ENCODE peak calls at places on chromosomes 13 and 19, in ten cellular contexts. U is NCI-H2029 treated with DMSO at 0.1 percent for 48 hours; M is iPS-NIHi11; O is AG04449; Z is NCI-H2081; R is stimulated activated CD4-positive, alpha-beta T cell treated with anti-CD3 and anti-CD28 coated beads, Interleukin-4, amount 100 ng/mL, for 4 hours; V is tibial artery; X is progenitor cell of endocrine pancreas; S is stimulated activated naive CD4-positive, alpha-beta T cell treated with Interleukin-2 at 50 U/mL for 16 hours; L is CD8-positive, alpha-beta memory T cell. Q is an unnamed sample.

GRCh38 chr19:39951686-39952085 is 17.3 kb upstream of the FCGBP start:
- DNase-seq in U (no peak), M (no peak), O (no peak), Z (no peak), R (no peak), V (no peak), X (no peak), S (no peak), L (no peak), Q (no peak)

GRCh38 chr19:2962018-2962670 is 15.2 kb upstream of the TLE6 start:
- DNase-seq in U (peak; percentile 68), M (peak; percentile 80), O (no peak), Z (peak; percentile 80), R (peak; percentile 14), V (peak; percentile 53), X (peak; percentile 37), S (no peak), L (peak; percentile 54), Q (peak; percentile 88)

GRCh38 chr19:45613926-45614725 is 12.1 kb upstream of the GPR4 start:
- DNase-seq in U (no peak), M (no peak), O (peak; percentile 74), Z (no peak), R (peak; percentile 25), V (no peak), X (no peak), S (peak; percentile 54), L (no peak), Q (peak; percentile 25)

GRCh38 chr19:6186435-6186834 is 51.0 kb downstream of the ACSBG2 start:
- DNase-seq in U (no peak), M (no peak), O (no peak), Z (no peak), R (no peak), V (peak; percentile 34), X (no peak), S (no peak), L (no peak), Q (no peak)

GRCh38 chr19:40596608-40597328 is 4.4 kb upstream of the LTBP4 start:
- DNase-seq in U (no peak), M (peak; percentile 87), O (no peak), Z (no peak), R (no peak), V (peak; percentile 66), X (no peak), S (no peak), L (peak; percentile 43), Q (no peak)

GRCh38 chr13:35378939-35379338 is 97.5 kb downstream of the MAB21L1 start:
- DNase-seq in U (no peak), M (no peak), O (no peak), Z (no peak), R (no peak), V (no peak), X (no peak), S (no peak), L (no peak), Q (no peak)

GRCh38 chr13:66585669-66586203 is 644.4 kb downstream of the PCDH9 start:
- DNase-seq in U (no peak), M (no peak), O (no peak), Z (no peak), R (no peak), V (no peak), X (no peak), S (no peak), L (no peak), Q (no peak)

GRCh38 chr13:52345048-52345447 is 60.9 kb downstream of the THSD1 start:
- DNase-seq in U (no peak), M (no peak), O (no peak), Z (no peak), R (no peak), V (no peak), X (no peak), S (no peak), L (no peak), Q (no peak)

GRCh38 chr13:30037766-30038165 is 187.3 kb upstream of the UBL3 start:
- DNase-seq in U (no peak), M (no peak), O (no peak), Z (no peak), R (no peak), V (no peak), X (no peak), S (no peak), L (no peak), Q (no peak)

GRCh38 chr19:16078311-16078758 is 2.0 kb downstream of the TPM4 start:
- DNase-seq in U (no peak), M (no peak), O (no peak), Z (no peak), R (no peak), V (peak; percentile 55), X (no peak), S (no peak), L (no peak), Q (peak; percentile 58)

GRCh38 chr13:80924596-80924995 is 583.7 kb upstream of the SPRY2 start:
- DNase-seq in U (no peak), M (no peak), O (no peak), Z (no peak), R (no peak), V (peak; percentile 41), X (no peak), S (no peak), L (no peak), Q (no peak)

GRCh38 chr13:48000559-48001126 is 430 bp downstream of the SUCLA2 start:
- DNase-seq in U (no peak), M (peak; percentile 57), O (no peak), Z (no peak), R (no peak), V (peak; percentile 24), X (no peak), S (no peak), L (no peak), Q (no peak)

GRCh38 chr13:86864376-86864775 is 806.8 kb upstream of the SLITRK5 start:
- DNase-seq in U (no peak), M (no peak), O (no peak), Z (no peak), R (no peak), V (no peak), X (no peak), S (no peak), L (no peak), Q (no peak)

GRCh38 chr13:53020764-53021332 is 7.8 kb upstream of the OLFM4 start:
- DNase-seq in U (no peak), M (no peak), O (no peak), Z (no peak), R (no peak), V (no peak), X (no peak), S (no peak), L (no peak), Q (no peak)

GRCh38 chr19:40612831-40613668 is 11.9 kb downstream of the LTBP4 start:
- DNase-seq in U (no peak), M (peak; percentile 82), O (no peak), Z (peak; percentile 26), R (peak; percentile 80), V (no peak), X (no peak), S (peak; percentile 54), L (peak; percentile 71), Q (peak; percentile 78)

GRCh38 chr13:100520936-100521765 is 67.4 kb downstream of the GGACT start:
- DNase-seq in U (no peak), M (peak; percentile 81), O (no peak), Z (peak; percentile 24), R (no peak), V (no peak), X (no peak), S (no peak), L (no peak), Q (no peak)

GRCh38 chr13:37001921-37002250 is 1.3 kb downstream of the EXOSC8 start:
- DNase-seq in U (no peak), M (no peak), O (no peak), Z (no peak), R (no peak), V (no peak), X (no peak), S (no peak), L (no peak), Q (no peak)

GRCh38 chr13:104011505-104012270 is 945.5 kb upstream of the SLC10A2 start:
- DNase-seq in U (no peak), M (peak; percentile 20), O (no peak), Z (no peak), R (no peak), V (no peak), X (no peak), S (no peak), L (no peak), Q (no peak)

GRCh38 chr13:92187378-92187989 is 789.1 kb downstream of the GPC5 start:
- DNase-seq in U (peak; percentile 79), M (peak; percentile 44), O (no peak), Z (peak; percentile 69), R (no peak), V (no peak), X (no peak), S (no peak), L (no peak), Q (peak; percentile 88)

GRCh38 chr19:33661336-33661735 is 39.6 kb downstream of the CHST8 start:
- DNase-seq in U (no peak), M (no peak), O (no peak), Z (no peak), R (no peak), V (no peak), X (no peak), S (no peak), L (no peak), Q (no peak)

GRCh38 chr19:12156254-12157058 is at the start of gene ZNF625:
- DNase-seq in U (peak; percentile 67), M (peak; percentile 94), O (peak; percentile 24), Z (peak; percentile 94), R (no peak), V (peak; percentile 88), X (peak; percentile 85), S (peak; percentile 18), L (peak; percentile 47), Q (no peak)

GRCh38 chr19:50873056-50873455 is at the start of gene KLK2:
- DNase-seq in U (no peak), M (no peak), O (no peak), Z (no peak), R (no peak), V (no peak), X (no peak), S (no peak), L (no peak), Q (no peak)

GRCh38 chr13:112861876-112862615 is 107.0 kb upstream of the MCF2L start:
- DNase-seq in U (no peak), M (no peak), O (no peak), Z (no peak), R (no peak), V (no peak), X (no peak), S (no peak), L (no peak), Q (no peak)

GRCh38 chr13:71249031-71249430 is 618.0 kb downstream of the DACH1 start:
- DNase-seq in U (no peak), M (no peak), O (no peak), Z (no peak), R (no peak), V (no peak), X (no peak), S (no peak), L (no peak), Q (no peak)

GRCh38 chr13:110138009-110138699 is 168.8 kb downstream of the COL4A1 start:
- DNase-seq in U (peak; percentile 61), M (peak; percentile 86), O (no peak), Z (peak; percentile 83), R (peak; percentile 80), V (peak; percentile 73), X (peak; percentile 45), S (peak; percentile 60), L (peak; percentile 51), Q (peak; percentile 73)

GRCh38 chr13:42055500-42056085 is 7.1 kb downstream of the DGKH start:
- DNase-seq in U (no peak), M (no peak), O (no peak), Z (no peak), R (no peak), V (no peak), X (no peak), S (no peak), L (no peak), Q (no peak)

GRCh38 chr19:389246-389934 is 19.6 kb downstream of the C2CD4C start:
- DNase-seq in U (no peak), M (no peak), O (no peak), Z (no peak), R (no peak), V (no peak), X (no peak), S (no peak), L (peak; percentile 35), Q (no peak)

GRCh38 chr19:39847525-39847924 is 1.3 kb upstream of the FBL start:
- DNase-seq in U (no peak), M (no peak), O (no peak), Z (no peak), R (no peak), V (no peak), X (no peak), S (no peak), L (no peak), Q (no peak)

Q was measured in NAMALWA.